ENCODE peak calls at places on chromosomes 7 and 10, in eight cellular contexts. Z is occipital lobe; H is GM06990; E is activated CD4-positive, alpha-beta T cell treated with anti-CD3 and anti-CD28 coated beads, Interleukin-2, amount 50 U/mL, for 4 hours; W is astrocyte of the spinal cord; U is GM13977; I is stimulated activated CD4-positive, alpha-beta T cell treated with anti-CD3 and anti-CD28 coated beads, Interleukin-1b, Interleukin-23, amount 100 ng/mL, for 24 hours; K is RCC 7860. Q is an unnamed sample.

GRCh38 chr10:12833451-12833850 is 168.1 kb downstream of the CCDC3 start:
- DNase-seq in Z (no peak), H (no peak), E (no peak), W (no peak), U (no peak), I (no peak), K (no peak), Q (no peak)

GRCh38 chr10:81564143-81564542 is 310.9 kb upstream of the NRG3 start:
- DNase-seq in Z (no peak), H (no peak), E (no peak), W (no peak), U (no peak), I (no peak), K (no peak), Q (no peak)

GRCh38 chr10:31490858-31491504 is 172.0 kb downstream of the ZEB1 start:
- DNase-seq in Z (no peak), H (peak), E (no peak), W (peak), U (peak), I (no peak), K (peak), Q (no peak)

GRCh38 chr7:55077581-55078410 is 59.0 kb downstream of the EGFR start:
- DNase-seq in Z (no peak), H (no peak), E (no peak), W (no peak), U (no peak), I (no peak), K (no peak), Q (no peak)

GRCh38 chr7:93231264-93231663 is 902 bp upstream of the VPS50 start:
- DNase-seq in Z (no peak), H (no peak), E (no peak), W (no peak), U (no peak), I (no peak), K (no peak), Q (no peak)

GRCh38 chr7:21251166-21251806 is 176.6 kb upstream of the SP4 start:
- DNase-seq in Z (no peak), H (no peak), E (no peak), W (no peak), U (no peak), I (no peak), K (peak), Q (no peak)

GRCh38 chr7:43729214-43729923 is at the start of gene COA1:
- DNase-seq in Z (peak), H (peak), E (peak), W (peak), U (peak), I (peak), K (peak), Q (peak)

GRCh38 chr7:142407939-142408573 is 150.2 kb upstream of the PRSS58 start:
- DNase-seq in Z (no peak), H (no peak), E (no peak), W (no peak), U (no peak), I (no peak), K (no peak), Q (no peak)

GRCh38 chr7:137243741-137244140 is 99.8 kb downstream of the PTN start:
- DNase-seq in Z (no peak), H (no peak), E (no peak), W (peak), U (no peak), I (no peak), K (no peak), Q (no peak)

GRCh38 chr10:22823109-22823508 is 104.7 kb upstream of the ARMC3 start:
- DNase-seq in Z (no peak), H (peak), E (no peak), W (peak), U (no peak), I (no peak), K (peak), Q (no peak)

GRCh38 chr10:24894309-24894708 is 58.1 kb downstream of the PRTFDC1 start:
- DNase-seq in Z (no peak), H (no peak), E (no peak), W (peak), U (no peak), I (no peak), K (peak), Q (no peak)

GRCh38 chr10:18681971-18682403 is 22.8 kb downstream of the ARL5B start:
- DNase-seq in Z (no peak), H (no peak), E (no peak), W (peak), U (no peak), I (no peak), K (peak), Q (no peak)

GRCh38 chr7:101127460-101128039 is 646 bp downstream of the SERPINE1 start:
- DNase-seq in Z (no peak), H (no peak), E (no peak), W (no peak), U (no peak), I (no peak), K (no peak), Q (no peak)